ENCODE peak calls at places on chromosomes 3 and 15, in eight cellular contexts. T is LHCN-M2, C is foreskin fibroblast, W is cardiac muscle cell, H is memory B cell, P is GM04504, Q is mesendoderm, F is cerebellar cortex. L is an unnamed sample.

GRCh38 chr3:197953325-197953724 is 3.3 kb downstream of the RPL35A start:
- DNase-seq in F (no peak), Q (no peak), H (no peak), W (no peak), P (no peak), C (no peak), T (no peak), L (no peak)

GRCh38 chr15:60975203-60975602 is 253.9 kb downstream of the RORA start:
- DNase-seq in F (no peak), P (no peak), T (no peak), C (peak; percentile 15), H (no peak), Q (no peak), W (no peak), L (no peak)

GRCh38 chr3:159919873-159920272 is 68.8 kb upstream of the IL12A start:
- DNase-seq in H (no peak), Q (no peak), T (peak; percentile 79), P (no peak), F (no peak), C (peak; percentile 57), W (no peak), L (no peak)

GRCh38 chr3:72909591-72909990 is 21.7 kb downstream of the GXYLT2 start:
- DNase-seq in C (no peak), T (no peak), W (no peak), H (no peak), F (no peak), Q (no peak), P (no peak), L (no peak)

GRCh38 chr3:147915057-147915456 is 505.9 kb downstream of the ZIC1 start:
- DNase-seq in H (no peak), Q (no peak), T (peak; percentile 74), P (no peak), W (no peak), F (no peak), C (peak; percentile 36), L (no peak)

GRCh38 chr15:85690546-85691226 is 104.0 kb downstream of the KLHL25 start:
- DNase-seq in F (no peak), P (no peak), C (no peak), Q (no peak), T (no peak), H (no peak), W (no peak), L (no peak)

GRCh38 chr3:171072432-171072831 is 45.9 kb upstream of the SLC2A2 start:
- DNase-seq in P (no peak), T (no peak), F (no peak), Q (no peak), W (no peak), H (no peak), C (no peak), L (no peak)

GRCh38 chr3:155320934-155321333 is 27.5 kb upstream of the STRIT1 start:
- DNase-seq in C (no peak), P (no peak), H (no peak), T (no peak), F (no peak), W (no peak), Q (no peak), L (no peak)

GRCh38 chr3:8246070-8246469 is 255.6 kb upstream of the LMCD1 start:
- DNase-seq in F (no peak), H (no peak), T (no peak), C (no peak), W (no peak), P (no peak), Q (no peak), L (no peak)

GRCh38 chr15:99708563-99708962 is 24.7 kb downstream of the LYSMD4 start:
- DNase-seq in Q (peak; percentile 19), C (peak; percentile 97), T (peak; percentile 97), W (no peak), F (no peak), H (no peak), P (peak; percentile 75), L (no peak)

GRCh38 chr3:179464296-179465092 is 13.2 kb upstream of the GNB4 start:
- DNase-seq in C (no peak), T (no peak), F (no peak), P (no peak), H (no peak), Q (peak; percentile 52), W (no peak), L (peak; percentile 27)

GRCh38 chr3:72657666-72658065 is 190.6 kb downstream of the SHQ1 start:
- DNase-seq in Q (no peak), T (no peak), C (no peak), H (no peak), P (no peak), W (no peak), F (no peak), L (no peak)

GRCh38 chr3:27357665-27358258 is 11.4 kb downstream of the NEK10 start:
- DNase-seq in T (peak; percentile 58), P (peak; percentile 9), C (peak; percentile 71), F (peak; percentile 61), Q (peak; percentile 76), H (peak; percentile 33), W (peak; percentile 71), L (peak; percentile 73)

GRCh38 chr3:143810866-143811265 is 37.4 kb downstream of the SLC9A9 start:
- DNase-seq in T (peak; percentile 47), H (no peak), W (no peak), F (no peak), C (no peak), P (no peak), Q (no peak), L (no peak)

GRCh38 chr3:58861551-58861950 is 188.3 kb downstream of the CFAP20DC start:
- DNase-seq in H (no peak), P (no peak), W (no peak), Q (no peak), T (no peak), F (no peak), C (no peak), L (no peak)

GRCh38 chr3:20105513-20106280 is 65.5 kb downstream of the KAT2B start:
- DNase-seq in C (no peak), F (no peak), Q (no peak), H (no peak), T (no peak), P (peak; percentile 10), W (no peak), L (no peak)

GRCh38 chr3:41318520-41318919 is 119.2 kb downstream of the CTNNB1 start:
- DNase-seq in T (peak; percentile 79), W (no peak), F (no peak), Q (no peak), H (no peak), C (peak; percentile 41), P (no peak), L (peak; percentile 29)

GRCh38 chr3:83216919-83217594 is 1455.6 kb upstream of the GBE1 start:
- DNase-seq in Q (no peak), H (no peak), C (no peak), T (no peak), F (no peak), W (no peak), P (no peak), L (no peak)

GRCh38 chr3:149231876-149232275 is 10.2 kb upstream of the CP start:
- DNase-seq in H (no peak), P (no peak), W (no peak), Q (no peak), T (no peak), C (no peak), F (no peak), L (no peak)

GRCh38 chr3:71360170-71360569 is 223.4 kb downstream of the FOXP1 start:
- DNase-seq in Q (no peak), F (no peak), T (no peak), H (no peak), W (no peak), P (no peak), C (no peak), L (no peak)

L was measured in neural progenitor cell.